ENCODE peak calls at places on chromosomes 7 and 10, in ten cellular contexts. One of them, this sample, is unnamed.
A peak's percentile ranks its signal among the peaks of the same experiment; 100 is the strongest.

GRCh38 chr7:5396999-5397656 is 26.5 kb downstream of the TNRC18 start:
- DNase-seq in NCI-H1105: no peak
- DNase-seq in NAMALWA: peak; percentile 98
- DNase-seq in IMR-90: peak; percentile 89
- DNase-seq in ELR: peak; percentile 98
- DNase-seq in type B pancreatic cell: no peak
- DNase-seq in NCI-H774: no peak
- DNase-seq in HT1080: peak; percentile 99
- DNase-seq in nucleus accumbens: peak; percentile 6
- DNase-seq in hypothalamus: peak; percentile 55
- DNase-seq in this sample: peak; percentile 84

GRCh38 chr7:2510909-2511768 is 8.4 kb upstream of the LFNG start:
- DNase-seq in NCI-H1105: no peak
- DNase-seq in NCI-H774: no peak
- DNase-seq in hypothalamus: no peak
- DNase-seq in nucleus accumbens: no peak
- DNase-seq in type B pancreatic cell: no peak
- DNase-seq in IMR-90: no peak
- DNase-seq in NAMALWA: peak; percentile 93
- DNase-seq in ELR: no peak
- DNase-seq in HT1080: no peak
- DNase-seq in this sample: no peak

GRCh38 chr7:41720046-41720445 is 17.2 kb upstream of the INHBA start:
- DNase-seq in NCI-H774: no peak
- DNase-seq in HT1080: no peak
- DNase-seq in nucleus accumbens: no peak
- DNase-seq in IMR-90: no peak
- DNase-seq in ELR: no peak
- DNase-seq in type B pancreatic cell: no peak
- DNase-seq in NAMALWA: no peak
- DNase-seq in hypothalamus: no peak
- DNase-seq in NCI-H1105: no peak
- DNase-seq in this sample: no peak

GRCh38 chr7:41224063-41224763 is 478.7 kb downstream of the INHBA start:
- DNase-seq in IMR-90: peak; percentile 78
- DNase-seq in NCI-H774: no peak
- DNase-seq in ELR: peak; percentile 91
- DNase-seq in NCI-H1105: no peak
- DNase-seq in type B pancreatic cell: no peak
- DNase-seq in HT1080: peak; percentile 73
- DNase-seq in nucleus accumbens: no peak
- DNase-seq in NAMALWA: no peak
- DNase-seq in hypothalamus: no peak
- DNase-seq in this sample: no peak

GRCh38 chr10:43671659-43672555 is 23.2 kb upstream of the ZNF32 start:
- DNase-seq in hypothalamus: no peak
- DNase-seq in ELR: peak; percentile 79
- DNase-seq in type B pancreatic cell: no peak
- DNase-seq in HT1080: peak; percentile 43
- DNase-seq in NCI-H1105: no peak
- DNase-seq in NAMALWA: peak; percentile 71
- DNase-seq in nucleus accumbens: peak; percentile 17
- DNase-seq in NCI-H774: peak; percentile 47
- DNase-seq in IMR-90: peak; percentile 75
- DNase-seq in this sample: no peak

GRCh38 chr7:133081119-133081604 is 728 bp downstream of the CHCHD3 start:
- DNase-seq in ELR: peak; percentile 46
- DNase-seq in hypothalamus: no peak
- DNase-seq in HT1080: peak; percentile 11
- DNase-seq in IMR-90: no peak
- DNase-seq in NAMALWA: peak; percentile 49
- DNase-seq in NCI-H774: no peak
- DNase-seq in NCI-H1105: no peak
- DNase-seq in type B pancreatic cell: no peak
- DNase-seq in nucleus accumbens: no peak
- DNase-seq in this sample: no peak

GRCh38 chr7:15685358-15686181 is 913 bp downstream of the MEOX2 start:
- DNase-seq in type B pancreatic cell: peak; percentile 67
- DNase-seq in ELR: peak; percentile 36
- DNase-seq in HT1080: no peak
- DNase-seq in NAMALWA: no peak
- DNase-seq in IMR-90: peak; percentile 34
- DNase-seq in NCI-H774: peak; percentile 60
- DNase-seq in NCI-H1105: peak; percentile 11
- DNase-seq in hypothalamus: no peak
- DNase-seq in nucleus accumbens: no peak
- DNase-seq in this sample: no peak

GRCh38 chr7:119037941-119038340 is 813.4 kb downstream of the ANKRD7 start:
- DNase-seq in NAMALWA: no peak
- DNase-seq in type B pancreatic cell: no peak
- DNase-seq in NCI-H1105: no peak
- DNase-seq in IMR-90: no peak
- DNase-seq in ELR: no peak
- DNase-seq in hypothalamus: no peak
- DNase-seq in nucleus accumbens: no peak
- DNase-seq in NCI-H774: no peak
- DNase-seq in HT1080: no peak
- DNase-seq in this sample: no peak

GRCh38 chr7:88111136-88111748 is 108.6 kb downstream of the SRI start:
- DNase-seq in nucleus accumbens: no peak
- DNase-seq in NCI-H1105: peak; percentile 2
- DNase-seq in NAMALWA: peak; percentile 75
- DNase-seq in type B pancreatic cell: no peak
- DNase-seq in NCI-H774: no peak
- DNase-seq in ELR: peak; percentile 55
- DNase-seq in IMR-90: peak; percentile 41
- DNase-seq in HT1080: peak; percentile 50
- DNase-seq in hypothalamus: no peak
- DNase-seq in this sample: no peak